ENCODE peak calls at places on chromosomes 1 and 21, in six cellular contexts. R is SJCRH30, D is NCI-H774, N is GM20000, K is activated gamma-delta T cell treated with Interleukin-2 at 50 U/mL for 16 hours, C is C1 segment of cervical spinal cord. H is an unnamed sample.

GRCh38 chr1:76724816-76725215 is 142.5 kb upstream of the ST6GALNAC5 start:
- DNase-seq in D (no peak), K (no peak), N (no peak), C (no peak), R (no peak), H (no peak)

GRCh38 chr1:2443285-2444137 is 31.1 kb upstream of the PEX10 start:
- DNase-seq in N (no peak), K (peak; percentile 13), C (peak; percentile 22), R (no peak), D (no peak), H (peak; percentile 40)

GRCh38 chr1:115706774-115707425 is 61.6 kb downstream of the CASQ2 start:
- DNase-seq in D (no peak), R (peak; percentile 36), N (peak; percentile 40), K (no peak), C (no peak), H (peak; percentile 23)

GRCh38 chr1:7749126-7749525 is 22.0 kb upstream of the VAMP3 start:
- DNase-seq in N (no peak), R (no peak), D (no peak), K (no peak), C (no peak), H (no peak)

GRCh38 chr1:37069406-37069805 is 35.1 kb upstream of the GRIK3 start:
- DNase-seq in D (no peak), R (no peak), N (no peak), C (no peak), K (no peak), H (no peak)

GRCh38 chr1:173103006-173103405 is 52.3 kb upstream of the TNFSF18 start:
- DNase-seq in N (no peak), K (no peak), R (no peak), C (no peak), D (no peak), H (no peak)

GRCh38 chr1:244163131-244163530 is 112.0 kb downstream of the ZBTB18 start:
- DNase-seq in N (no peak), C (no peak), K (no peak), D (no peak), R (no peak), H (no peak)

GRCh38 chr1:3473381-3473844 is 18.9 kb downstream of the ARHGEF16 start:
- DNase-seq in R (peak; percentile 72), N (no peak), D (no peak), K (no peak), C (no peak), H (no peak)

GRCh38 chr1:28078680-28079626 is 9.5 kb downstream of the EYA3 start:
- DNase-seq in C (no peak), K (no peak), D (no peak), N (no peak), R (no peak), H (peak; percentile 36)

GRCh38 chr1:245742891-245743290 is 588.1 kb downstream of the KIF26B start:
- DNase-seq in N (no peak), C (no peak), D (no peak), R (peak; percentile 61), K (no peak), H (no peak)

GRCh38 chr21:44718571-44718970 is 7.2 kb upstream of the TSPEAR start:
- DNase-seq in R (no peak), K (no peak), N (no peak), C (no peak), D (no peak), H (no peak)

GRCh38 chr1:94947453-94947852 is 20.5 kb upstream of the CNN3 start:
- DNase-seq in R (no peak), N (no peak), C (no peak), K (no peak), D (no peak), H (no peak)

GRCh38 chr1:167752219-167752985 is 30.6 kb downstream of the MPZL1 start:
- DNase-seq in N (no peak), C (no peak), R (no peak), K (no peak), D (no peak), H (no peak)

GRCh38 chr1:213561870-213562269 is 425.9 kb upstream of the PROX1 start:
- DNase-seq in R (no peak), C (no peak), D (no peak), K (no peak), N (no peak), H (no peak)

GRCh38 chr1:228004331-228004871 is 2.4 kb upstream of the WNT3A start:
- DNase-seq in N (peak; percentile 77), K (no peak), C (no peak), D (no peak), R (no peak), H (peak; percentile 79)

GRCh38 chr1:151619489-151620093 is 7.7 kb downstream of the SNX27 start:
- DNase-seq in N (no peak), C (no peak), R (no peak), K (no peak), D (no peak), H (no peak)

GRCh38 chr1:2124446-2125198 is 70.0 kb downstream of the FAAP20 start:
- DNase-seq in C (peak; percentile 12), K (no peak), D (no peak), R (no peak), N (no peak), H (no peak)

GRCh38 chr21:35027558-35028450 is 21.3 kb downstream of the RUNX1 start:
- DNase-seq in R (no peak), K (no peak), D (no peak), C (no peak), N (no peak), H (peak; percentile 49)

GRCh38 chr1:6495041-6495441 is 3.6 kb upstream of the PLEKHG5 start:
- DNase-seq in R (no peak), N (no peak), C (no peak), D (no peak), K (no peak), H (no peak)

GRCh38 chr1:70666381-70667140 is 255.5 kb downstream of the CTH start:
- DNase-seq in C (no peak), R (no peak), D (no peak), K (no peak), N (no peak), H (no peak)

GRCh38 chr1:150696590-150696989 is 364 bp downstream of the GOLPH3L start:
- DNase-seq in N (no peak), K (no peak), R (no peak), D (peak; percentile 3), C (no peak), H (peak; percentile 8)

GRCh38 chr1:15116966-15117365 is 36.6 kb upstream of the TMEM51 start:
- DNase-seq in K (no peak), D (no peak), R (no peak), C (no peak), N (no peak), H (no peak)

GRCh38 chr1:12433323-12434053 is 184.5 kb downstream of the DHRS3 start:
- DNase-seq in C (no peak), D (no peak), R (peak; percentile 75), N (no peak), K (no peak), H (no peak)

GRCh38 chr1:177346960-177347359 is 176.2 kb downstream of the BRINP2 start:
- DNase-seq in K (no peak), R (no peak), D (no peak), C (no peak), N (no peak), H (no peak)

GRCh38 chr21:45590726-45591618 is 48.7 kb upstream of the SLC19A1 start:
- DNase-seq in C (no peak), N (peak; percentile 78), K (peak; percentile 21), R (no peak), D (no peak), H (peak; percentile 69)

H was measured in RPMI8226.